ENCODE peak calls at places on chromosome 6, in four cellular contexts. W, F, G and E are unnamed samples.

GRCh38 chr6:106530502-106530901 is 98.8 kb downstream of the RTN4IP1 start:
- DNase-seq in G (no peak), F (no peak), W (no peak), E (no peak)

GRCh38 chr6:37083243-37084138 is 78.0 kb downstream of the FGD2 start:
- DNase-seq in F (peak; percentile 42), W (no peak), G (peak; percentile 23), E (no peak)

GRCh38 chr6:35495258-35496035 is 1.4 kb downstream of the TEAD3 start:
- DNase-seq in F (no peak), G (no peak), W (no peak), E (no peak)

GRCh38 chr6:143270026-143270425 is 180.5 kb downstream of the ADAT2 start:
- DNase-seq in G (no peak), W (no peak), F (no peak), E (no peak)

GRCh38 chr6:4303638-4304037 is 168.3 kb upstream of the ECI2 start:
- DNase-seq in G (no peak), W (no peak), F (no peak), E (no peak)

GRCh38 chr6:124722479-124722878 is 239.8 kb upstream of the RNF217 start:
- DNase-seq in W (no peak), G (no peak), F (no peak), E (no peak)

GRCh38 chr6:157615411-157615763 is 207.7 kb upstream of the SNX9 start:
- DNase-seq in F (peak; percentile 41), W (no peak), G (no peak), E (no peak)

GRCh38 chr6:13355969-13356368 is 27.6 kb upstream of the TBC1D7 start:
- DNase-seq in W (peak; percentile 68), G (no peak), F (no peak), E (peak; percentile 84)

GRCh38 chr6:77015350-77015749 is 447.9 kb downstream of the HTR1B start:
- DNase-seq in G (no peak), F (no peak), W (no peak), E (no peak)

GRCh38 chr6:149885888-149886287 is 12.0 kb downstream of the RAET1E start:
- DNase-seq in F (no peak), W (no peak), G (no peak), E (no peak)

GRCh38 chr6:3229566-3230274 is 2.3 kb upstream of the TUBB2B start:
- DNase-seq in W (no peak), F (no peak), G (peak; percentile 90), E (peak; percentile 69)